ENCODE peak calls at places on chromosomes 13 and 19, in seven cellular contexts. L is retinal pigment epithelial cell, T is ascending aorta, A is left ventricle myocardium inferior, N is A549, I is WTC11, P is stomach. O is an unnamed sample.

GRCh38 chr19:46386996-46387712 is 26.2 kb downstream of the CCDC8 start:
- DNase-seq in P (no peak), N (no peak), A (no peak), T (peak; percentile 37), I (no peak), L (no peak), O (no peak)

GRCh38 chr13:73222627-73223026 is 163.8 kb downstream of the KLF5 start:
- DNase-seq in N (no peak), T (no peak), A (no peak), I (no peak), P (no peak), L (no peak), O (no peak)

GRCh38 chr19:41321600-41322270 is 11.8 kb downstream of the CCDC97 start:
- DNase-seq in A (no peak), L (no peak), N (peak; percentile 95), I (peak; percentile 70), T (no peak), P (no peak), O (no peak)

GRCh38 chr13:113001251-113002140 is 32.5 kb downstream of the MCF2L start:
- DNase-seq in L (peak; percentile 43), T (no peak), A (no peak), N (no peak), P (peak; percentile 68), I (no peak), O (no peak)

GRCh38 chr13:59537500-59537899 is 626.2 kb downstream of the DIAPH3 start:
- DNase-seq in A (no peak), L (no peak), P (no peak), N (no peak), T (no peak), I (no peak), O (no peak)

GRCh38 chr19:3028305-3029069 is 593 bp downstream of the TLE2 start:
- DNase-seq in A (no peak), P (no peak), N (no peak), L (no peak), T (no peak), I (peak; percentile 68), O (no peak)

GRCh38 chr19:28828276-28828870 is 384.6 kb downstream of the UQCRFS1 start:
- DNase-seq in P (no peak), N (no peak), I (no peak), T (no peak), A (no peak), L (no peak), O (no peak)

GRCh38 chr13:73945371-73945770 is 188.8 kb downstream of the KLF12 start:
- DNase-seq in L (no peak), P (no peak), T (no peak), A (no peak), N (no peak), I (no peak), O (no peak)

GRCh38 chr13:44759222-44759721 is 183.1 kb upstream of the TSC22D1 start:
- DNase-seq in N (no peak), I (no peak), P (peak; percentile 41), A (no peak), T (no peak), L (no peak), O (no peak)

GRCh38 chr13:46775385-46776065 is 21.4 kb downstream of the ESD start:
- DNase-seq in A (no peak), N (no peak), P (no peak), T (no peak), I (no peak), L (no peak), O (no peak)

GRCh38 chr13:97448503-97449251 is 14.7 kb downstream of the RAP2A start:
- DNase-seq in L (no peak), I (peak; percentile 11), A (no peak), T (no peak), P (no peak), N (no peak), O (no peak)

GRCh38 chr13:85093808-85094207 is 705.4 kb downstream of the SLITRK6 start:
- DNase-seq in A (peak; percentile 16), L (no peak), N (no peak), P (no peak), I (no peak), T (no peak), O (no peak)

GRCh38 chr19:24033962-24034342 is 53.0 kb upstream of the ZNF254 start:
- DNase-seq in A (peak; percentile 30), N (peak; percentile 26), L (no peak), P (peak; percentile 60), T (peak; percentile 68), I (no peak), O (peak; percentile 21)

GRCh38 chr19:7612282-7613274 is 16.8 kb downstream of the XAB2 start:
- DNase-seq in T (no peak), L (no peak), P (no peak), I (no peak), N (no peak), A (no peak), O (no peak)

GRCh38 chr13:106109391-106109791 is 426.1 kb downstream of the EFNB2 start:
- DNase-seq in T (no peak), A (no peak), N (no peak), P (no peak), L (peak; percentile 93), I (no peak), O (no peak)

GRCh38 chr13:37870895-37871550 is 1.5 kb upstream of the TRPC4 start:
- DNase-seq in I (peak; percentile 17), L (peak; percentile 46), N (no peak), T (no peak), P (no peak), A (no peak), O (no peak)

GRCh38 chr13:23443110-23443509 is 9.6 kb upstream of the SACS start:
- DNase-seq in N (no peak), A (no peak), T (no peak), L (no peak), P (no peak), I (no peak), O (no peak)

GRCh38 chr13:88281846-88282245 is 610.7 kb downstream of the SLITRK5 start:
- DNase-seq in N (no peak), L (no peak), A (no peak), T (no peak), I (no peak), P (no peak), O (no peak)

GRCh38 chr19:8109455-8109854 is 39.9 kb downstream of the FBN3 start:
- DNase-seq in A (no peak), I (no peak), N (no peak), P (no peak), T (no peak), L (no peak), O (no peak)

GRCh38 chr19:30332445-30333234 is 39.5 kb upstream of the ZNF536 start:
- DNase-seq in A (no peak), I (no peak), P (no peak), L (no peak), T (no peak), N (no peak), O (no peak)

GRCh38 chr19:54436031-54436523 is 12.9 kb upstream of the LENG8 start:
- DNase-seq in T (no peak), I (peak; percentile 34), L (no peak), A (no peak), P (no peak), N (no peak), O (no peak)

GRCh38 chr13:38358703-38359102 is 9.1 kb downstream of the UFM1 start:
- DNase-seq in I (no peak), L (no peak), N (no peak), A (no peak), T (no peak), P (no peak), O (no peak)

GRCh38 chr19:55585658-55586339 is 5.2 kb upstream of the ZNF579 start:
- DNase-seq in A (peak; percentile 80), T (peak; percentile 84), P (peak; percentile 76), N (no peak), I (peak; percentile 89), L (peak; percentile 90), O (peak; percentile 87)

GRCh38 chr19:33978286-33978685 is 181.6 kb downstream of the KCTD15 start:
- DNase-seq in A (no peak), P (no peak), L (no peak), I (no peak), T (no peak), N (no peak), O (no peak)

GRCh38 chr19:33988601-33989000 is 183.7 kb upstream of the LSM14A start:
- DNase-seq in A (no peak), T (no peak), P (no peak), N (no peak), L (no peak), I (no peak), O (no peak)

DNA sequence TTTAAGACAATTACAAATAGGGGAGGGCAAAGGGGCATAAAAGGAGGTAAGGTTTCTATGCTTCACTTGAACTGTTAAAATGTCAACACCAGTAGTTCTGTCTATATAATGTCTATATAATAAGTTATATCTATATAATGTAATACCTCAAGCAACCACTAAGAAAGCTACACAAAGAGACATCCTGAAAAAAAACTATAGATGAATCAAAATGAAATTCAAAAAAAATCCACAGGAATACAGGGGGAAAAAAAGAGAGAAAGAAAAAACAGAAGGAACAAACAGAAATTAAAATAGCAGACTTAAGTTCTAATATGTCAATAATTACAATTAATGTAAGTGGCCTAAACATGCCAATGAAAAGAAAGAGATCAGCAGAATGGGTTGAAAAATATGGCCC is 186.0 kb downstream of the KCTD15 start:
- DNase-seq in T (no peak), A (no peak), N (no peak), P (no peak), L (no peak), I (no peak), O (no peak)
- TF ChIP-seq CTCF in T (no peak), A (no peak), N (no peak), P (no peak), L (no peak), I (no peak), O (no peak)

DNA sequence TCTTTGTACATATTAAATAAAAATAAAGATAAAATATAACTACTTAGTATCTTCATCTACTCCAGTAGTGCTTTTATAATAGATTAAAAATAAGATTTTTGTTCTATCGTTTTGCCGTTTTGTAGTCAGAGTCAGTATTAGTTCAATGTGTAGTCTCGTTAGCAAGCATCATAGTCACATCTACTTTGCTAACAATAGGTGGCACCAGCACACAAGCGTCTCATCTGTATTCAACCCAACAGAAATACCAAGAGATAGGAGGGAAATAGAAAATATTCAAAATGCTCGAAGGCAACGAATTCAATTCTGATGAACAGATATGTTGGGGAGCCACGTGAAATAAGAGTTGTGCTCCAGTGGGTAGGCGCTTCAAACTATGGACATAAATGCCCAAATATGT is 21.4 kb upstream of the MICU2 start:
- DNase-seq in L (no peak), I (no peak), T (no peak), N (peak; percentile 28), P (no peak), A (no peak), O (no peak)
- TF ChIP-seq CTCF in L (peak; percentile 55), I (no peak), T (peak; percentile 39), N (peak; percentile 67), P (no peak), A (peak; percentile 52), O (peak; percentile 46)

GRCh38 chr19:1377965-1378785 is 5.5 kb upstream of the NDUFS7 start:
- DNase-seq in A (no peak), L (no peak), P (no peak), T (no peak), N (no peak), I (no peak), O (no peak)
- TF ChIP-seq CTCF in A (peak; percentile 14), L (peak; percentile 10), P (no peak), T (no peak), N (no peak), I (no peak), O (no peak)

DNA sequence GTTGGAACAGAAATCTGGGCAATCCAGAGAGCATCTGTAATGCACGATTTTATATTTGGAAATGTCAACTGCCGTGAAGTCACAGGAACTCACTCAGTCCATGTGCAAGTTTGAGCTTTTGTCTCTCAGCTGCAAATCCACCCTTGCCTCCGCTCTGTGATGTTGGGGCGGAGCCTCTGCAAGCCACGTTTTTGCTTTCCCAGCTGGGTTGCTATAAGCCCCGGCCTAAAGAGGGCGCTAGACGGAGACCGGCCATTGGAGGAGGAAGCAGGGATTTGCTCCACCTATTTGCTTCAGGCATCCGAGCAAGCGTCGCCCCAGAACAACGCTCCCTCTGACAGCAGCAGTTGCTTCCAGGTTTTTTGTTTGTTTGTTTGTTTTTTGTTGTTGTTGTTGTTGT is 56.2 kb downstream of the TRPM4 start:
- DNase-seq in I (peak; percentile 70), T (no peak), N (no peak), P (no peak), L (no peak), A (no peak), O (no peak)
- TF ChIP-seq CTCF in I (no peak), T (no peak), N (peak; percentile 14), P (no peak), L (peak; percentile 26), A (no peak), O (peak; percentile 3)